ENCODE peak calls at places on chromosomes 2 and 18, in seven cellular contexts. M, N, Q, P, F, L and D are unnamed samples.

GRCh38 chr18:58180738-58181353 is 136.8 kb downstream of the NEDD4L start:
- DNase-seq in P (peak), F (peak), L (no peak), M (peak), N (peak), Q (no peak), D (no peak)

GRCh38 chr18:42064109-42064508 is 109.1 kb downstream of the PIK3C3 start:
- DNase-seq in Q (no peak), N (no peak), F (no peak), P (no peak), L (no peak), M (no peak), D (no peak)

GRCh38 chr2:95056461-95057459 is 31.3 kb downstream of the MAL start:
- DNase-seq in L (no peak), P (no peak), F (no peak), N (no peak), M (no peak), Q (no peak), D (no peak)

GRCh38 chr2:215609089-215610032 is 173.5 kb upstream of the FN1 start:
- DNase-seq in P (no peak), Q (no peak), M (no peak), F (no peak), N (no peak), L (no peak), D (no peak)

GRCh38 chr18:35376393-35376741 is 770 bp downstream of the ZNF396 start:
- DNase-seq in P (peak), F (no peak), Q (no peak), N (peak), M (no peak), L (no peak), D (peak)

GRCh38 chr18:26544459-26544858 is 3.9 kb downstream of the KCTD1 start:
- DNase-seq in P (no peak), Q (no peak), F (no peak), L (no peak), N (no peak), M (no peak), D (no peak)

GRCh38 chr18:46596119-46596518 is 60.9 kb downstream of the LOXHD1 start:
- DNase-seq in F (no peak), Q (no peak), L (no peak), M (no peak), N (no peak), P (no peak), D (no peak)

GRCh38 chr18:51077217-51077616 is 47.2 kb downstream of the SMAD4 start:
- DNase-seq in Q (no peak), P (no peak), F (no peak), L (no peak), M (no peak), N (no peak), D (no peak)

GRCh38 chr2:209993968-209994367 is 8.5 kb upstream of the RPE start:
- DNase-seq in Q (no peak), F (no peak), M (no peak), L (no peak), P (no peak), N (no peak), D (no peak)

GRCh38 chr18:23805898-23806297 is 116.6 kb downstream of the LAMA3 start:
- DNase-seq in L (no peak), P (no peak), M (no peak), F (no peak), N (no peak), Q (no peak), D (no peak)

GRCh38 chr2:38076250-38076709 is 329 bp upstream of the CYP1B1 start:
- DNase-seq in N (peak), M (no peak), P (no peak), F (no peak), L (peak), Q (peak), D (peak)

GRCh38 chr2:128624956-128625355 is 306.3 kb upstream of the HS6ST1 start:
- DNase-seq in N (no peak), Q (no peak), F (no peak), M (no peak), L (no peak), P (no peak), D (no peak)

GRCh38 chr2:174699993-174700766 is 64.1 kb downstream of the CHRNA1 start:
- DNase-seq in M (no peak), P (no peak), N (no peak), L (no peak), F (peak), Q (peak), D (no peak)

GRCh38 chr18:76265375-76266225 is 229.4 kb downstream of the ZNF516 start:
- DNase-seq in P (no peak), N (no peak), Q (peak), M (no peak), L (no peak), F (no peak), D (no peak)

GRCh38 chr2:181465686-181466375 is 8.6 kb downstream of the ITGA4 start:
- DNase-seq in M (no peak), Q (peak), P (no peak), N (no peak), F (no peak), L (no peak), D (no peak)

GRCh38 chr2:3605013-3605961 is 10.4 kb downstream of the COLEC11 start:
- DNase-seq in F (no peak), N (no peak), P (peak), Q (no peak), L (no peak), M (no peak), D (no peak)

GRCh38 chr2:233122541-233122940 is 62.4 kb downstream of the INPP5D start:
- DNase-seq in P (no peak), L (no peak), M (no peak), Q (no peak), F (no peak), N (no peak), D (no peak)

GRCh38 chr2:26964446-26964845 is 6.0 kb upstream of the MAPRE3 start:
- DNase-seq in L (no peak), P (no peak), M (no peak), N (no peak), F (no peak), Q (no peak), D (no peak)

GRCh38 chr2:166343467-166343866 is 32.3 kb downstream of the SCN9A start:
- DNase-seq in N (no peak), M (no peak), F (no peak), P (no peak), Q (no peak), L (no peak), D (no peak)

GRCh38 chr2:96511851-96512250 is 6.7 kb upstream of the NEURL3 start:
- DNase-seq in M (no peak), P (no peak), F (no peak), L (no peak), Q (no peak), N (no peak), D (no peak)

GRCh38 chr18:58858591-58859468 is 5.8 kb upstream of the ZNF532 start:
- DNase-seq in F (no peak), P (no peak), L (no peak), N (no peak), Q (peak), M (no peak), D (no peak)

GRCh38 chr2:190596998-190597397 is 51.9 kb upstream of the NAB1 start:
- DNase-seq in L (no peak), Q (no peak), P (no peak), F (no peak), N (no peak), M (no peak), D (no peak)

GRCh38 chr2:151568541-151568940 is 158.8 kb downstream of the RIF1 start:
- DNase-seq in L (no peak), F (no peak), P (no peak), M (no peak), N (no peak), Q (no peak), D (no peak)

GRCh38 chr2:25276569-25277465 is 64.9 kb downstream of the DNMT3A start:
- DNase-seq in P (peak), M (peak), N (peak), F (peak), L (no peak), Q (no peak), D (no peak)

GRCh38 chr2:207617011-207617671 is 8.1 kb downstream of the METTL21A start:
- DNase-seq in L (no peak), M (no peak), Q (peak), N (no peak), F (no peak), P (no peak), D (no peak)

GRCh38 chr2:70583091-70583490 is 29.5 kb upstream of the TGFA start:
- DNase-seq in P (no peak), N (no peak), Q (no peak), L (no peak), F (no peak), M (no peak), D (no peak)

GRCh38 chr2:127097471-127097765 is 9.5 kb downstream of the BIN1 start:
- DNase-seq in P (no peak), N (no peak), L (no peak), Q (no peak), M (no peak), F (no peak), D (no peak)

GRCh38 chr2:163670929-163671328 is 64.9 kb downstream of the FIGN start:
- DNase-seq in P (no peak), M (no peak), L (no peak), N (no peak), Q (no peak), F (no peak), D (no peak)

GRCh38 chr2:71783215-71783614 is 329.9 kb downstream of the DYSF start:
- DNase-seq in F (no peak), Q (no peak), N (no peak), L (no peak), M (no peak), P (no peak), D (no peak)

GRCh38 chr2:191637182-191638078 is 40.5 kb upstream of the NABP1 start:
- DNase-seq in P (no peak), Q (peak), F (peak), M (no peak), L (no peak), N (no peak), D (no peak)

GRCh38 chr18:56097561-56098095 is 509.6 kb upstream of the TCF4 start:
- DNase-seq in M (no peak), F (no peak), P (no peak), Q (no peak), L (no peak), N (no peak), D (no peak)

GRCh38 chr18:43108882-43109281 is 6.6 kb downstream of the RIT2 start:
- DNase-seq in F (no peak), M (no peak), Q (no peak), N (no peak), L (no peak), P (no peak), D (no peak)

GRCh38 chr18:56889621-56890020 is 238.5 kb downstream of the WDR7 start:
- DNase-seq in Q (no peak), N (no peak), F (no peak), M (no peak), L (no peak), P (no peak), D (no peak)